ENCODE peak calls at places on chromosomes 16 and 17, in nine cellular contexts. J, Y, E, O, G, X, K, F and A are unnamed samples.
A peak's percentile ranks its signal among the peaks of the same experiment; 100 is the strongest.

GRCh38 chr16:11550651-11551498 is 35.8 kb downstream of the LITAF start:
- DNase-seq in J (no peak), X (no peak), F (no peak), K (no peak), O (no peak), G (no peak), Y (no peak), E (no peak), A (no peak)

GRCh38 chr16:10961231-10961630 is 16.9 kb downstream of the CLEC16A start:
- DNase-seq in O (peak; percentile 82), J (no peak), X (no peak), F (no peak), Y (no peak), E (no peak), G (no peak), K (no peak), A (no peak)

GRCh38 chr16:85621698-85622433 is 8.7 kb downstream of the GSE1 start:
- DNase-seq in X (no peak), K (no peak), Y (no peak), G (no peak), J (no peak), E (peak; percentile 85), O (no peak), F (no peak), A (no peak)

GRCh38 chr17:57938061-57938502 is 17.1 kb downstream of the CUEDC1 start:
- DNase-seq in O (no peak), K (no peak), Y (no peak), X (no peak), J (no peak), G (no peak), F (no peak), E (no peak), A (no peak)

GRCh38 chr16:66988197-66988788 is at the start of gene CES4A:
- DNase-seq in J (no peak), X (no peak), E (no peak), F (no peak), K (no peak), O (peak; percentile 75), G (no peak), Y (no peak), A (no peak)

GRCh38 chr16:58265480-58266052 is 29.3 kb downstream of the PRSS54 start:
- DNase-seq in X (no peak), E (no peak), Y (no peak), K (no peak), G (no peak), J (no peak), F (no peak), O (no peak), A (no peak)

GRCh38 chr17:45170976-45171337 is 9.3 kb downstream of the HEXIM2 start:
- DNase-seq in G (no peak), K (no peak), X (no peak), F (peak; percentile 44), J (peak; percentile 88), Y (peak; percentile 54), O (peak; percentile 91), E (peak; percentile 82), A (no peak)

GRCh38 chr17:22717211-22717610 is 1024.9 kb downstream of the KCNJ18 start:
- DNase-seq in F (no peak), E (no peak), G (no peak), K (no peak), J (no peak), Y (no peak), X (no peak), O (no peak), A (no peak)

GRCh38 chr16:87855852-87856715 is 13.2 kb downstream of the SLC7A5 start:
- DNase-seq in Y (peak; percentile 75), O (peak; percentile 91), F (no peak), G (peak; percentile 61), J (no peak), E (peak; percentile 83), K (no peak), X (no peak), A (no peak)

GRCh38 chr17:3033741-3034577 is 29.4 kb downstream of the OR1D5 start:
- DNase-seq in O (no peak), X (no peak), Y (no peak), E (no peak), J (no peak), F (no peak), G (no peak), K (no peak), A (no peak)

GRCh38 chr17:7438050-7438614 is 1.2 kb upstream of the FGF11 start:
- DNase-seq in Y (no peak), K (no peak), F (no peak), X (peak; percentile 86), O (no peak), G (no peak), E (peak; percentile 50), J (no peak), A (no peak)
- TF ChIP-seq POLR2AphosphoS5 in Y (no peak), K (no peak), F (no peak), X (peak; percentile 75), O (no peak), G (no peak), E (peak; percentile 23), J (no peak), A (peak; percentile 69)

DNA sequence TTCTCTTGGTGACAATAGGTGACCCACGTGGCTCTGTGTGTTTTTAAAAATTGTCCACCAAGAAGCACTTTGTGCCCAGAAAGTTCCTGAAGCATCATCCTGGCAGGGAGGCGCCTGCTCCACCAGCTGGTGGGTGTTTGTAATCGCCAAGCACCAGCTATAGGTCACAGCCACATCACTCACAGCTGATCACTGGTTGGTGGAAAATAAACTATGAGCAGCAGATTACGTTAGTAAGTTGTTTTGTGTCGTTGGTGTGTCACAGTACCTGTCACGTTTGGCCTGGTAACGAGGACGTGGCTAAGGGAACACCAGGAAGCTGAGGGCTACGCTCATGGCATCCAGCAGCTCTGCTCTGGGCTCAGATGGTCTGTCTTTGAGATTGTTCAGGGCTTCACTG is 10.1 kb downstream of the MRM3 start:
- DNase-seq in G (no peak), X (peak; percentile 40), F (no peak), Y (no peak), O (peak; percentile 43), K (no peak), J (no peak), E (no peak), A (no peak)
- TF ChIP-seq POLR2AphosphoS5 in G (no peak), X (no peak), F (peak; percentile 19), Y (no peak), O (peak; percentile 9), K (no peak), J (no peak), E (no peak), A (no peak)

GRCh38 chr17:75753193-75753513 is 11.8 kb downstream of the GALK1 start:
- DNase-seq in Y (no peak), O (no peak), X (no peak), E (no peak), J (no peak), G (no peak), F (no peak), K (no peak), A (no peak)

GRCh38 chr17:75754378-75755204 is 10.4 kb downstream of the GALK1 start:
- DNase-seq in Y (no peak), F (no peak), O (no peak), G (no peak), E (no peak), X (no peak), J (no peak), K (no peak), A (no peak)

GRCh38 chr17:75752405-75753192 is 12.4 kb downstream of the GALK1 start:
- DNase-seq in E (no peak), X (no peak), J (no peak), G (no peak), K (no peak), F (no peak), O (no peak), Y (no peak), A (no peak)

GRCh38 chr17:75755205-75755901 is 9.6 kb downstream of the GALK1 start:
- DNase-seq in J (no peak), X (no peak), E (no peak), K (no peak), F (no peak), Y (peak; percentile 79), G (no peak), O (no peak), A (no peak)

DNA sequence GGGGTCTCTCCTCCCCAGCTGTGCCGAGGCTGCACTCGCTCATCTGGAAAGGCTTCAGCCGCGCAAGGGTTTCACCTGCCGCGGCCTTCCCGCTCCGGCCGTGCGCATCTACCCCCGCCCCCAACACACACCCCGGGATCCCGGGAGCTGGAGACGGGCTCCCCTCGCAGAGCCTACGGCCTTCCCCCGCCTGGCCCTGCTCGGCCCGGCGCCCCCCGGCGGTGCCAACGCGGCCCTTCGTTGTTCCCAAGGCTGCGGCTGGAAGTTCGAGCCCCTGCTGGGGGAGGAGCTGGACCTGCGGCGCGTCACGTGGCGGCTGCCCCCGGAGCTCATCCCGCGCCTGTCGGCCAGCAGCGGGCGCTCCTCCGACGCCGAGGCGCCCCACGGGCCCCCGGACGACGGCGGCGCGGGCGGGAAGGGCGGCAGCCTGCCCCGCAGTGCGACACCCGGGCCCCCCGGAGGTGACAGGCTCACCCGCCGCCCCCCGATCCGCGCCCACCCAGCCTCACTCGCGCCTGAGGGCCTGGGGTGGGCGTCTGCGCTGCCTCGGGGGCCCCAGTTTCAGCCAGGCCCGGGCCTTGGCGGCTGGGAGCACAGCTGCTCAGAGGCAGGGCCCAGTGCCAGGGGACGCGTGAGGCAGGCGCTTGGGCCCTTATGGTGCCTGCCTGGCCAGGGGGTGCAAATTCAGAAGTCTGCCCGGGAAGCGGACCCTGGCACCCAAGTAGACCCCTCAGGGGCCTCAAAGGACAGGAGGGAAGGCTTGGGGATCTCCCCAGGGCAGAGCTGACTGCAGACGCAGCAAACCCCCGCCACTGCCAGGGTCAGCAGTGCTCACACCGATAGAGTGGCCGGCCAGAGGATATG is 11.2 kb downstream of the GALK1 start:
- DNase-seq in O (peak; percentile 89), X (peak; percentile 92), G (peak; percentile 89), Y (peak; percentile 98), J (peak; percentile 85), K (no peak), E (no peak), F (no peak), A (no peak)
- TF ChIP-seq POLR2AphosphoS5 in O (peak; percentile 22), X (peak; percentile 28), G (no peak), Y (peak; percentile 50), J (no peak), K (no peak), E (no peak), F (no peak), A (peak; percentile 20)

GRCh38 chr17:17934214-17934613 is 38.0 kb downstream of the TOM1L2 start:
- DNase-seq in X (no peak), K (no peak), E (no peak), G (no peak), O (no peak), Y (no peak), F (no peak), J (no peak), A (no peak)

GRCh38 chr17:17933775-17934174 is 38.4 kb downstream of the TOM1L2 start:
- DNase-seq in F (no peak), E (no peak), X (no peak), O (no peak), K (no peak), J (no peak), G (no peak), Y (no peak), A (no peak)

GRCh38 chr17:17937450-17937849 is 34.8 kb downstream of the TOM1L2 start:
- DNase-seq in J (no peak), K (no peak), Y (no peak), O (no peak), F (no peak), E (no peak), X (no peak), G (no peak), A (no peak)

GRCh38 chr17:17935321-17936271 is 36.6 kb downstream of the TOM1L2 start:
- DNase-seq in J (no peak), Y (no peak), G (no peak), K (no peak), X (no peak), O (peak; percentile 75), E (no peak), F (no peak), A (no peak)

GRCh38 chr17:17934796-17935195 is 37.4 kb downstream of the TOM1L2 start:
- DNase-seq in J (no peak), X (no peak), O (no peak), E (no peak), F (no peak), G (no peak), K (no peak), Y (no peak), A (no peak)
- TF ChIP-seq POLR2AphosphoS5 in J (no peak), X (no peak), O (no peak), E (no peak), F (no peak), G (no peak), K (no peak), Y (no peak), A (no peak)